ENCODE peak calls at places on chromosomes 3 and 15, in seven cellular contexts. B is body of pancreas, S is suprapubic skin, P is AG04449, U is fibroblast of lung, Y is endothelial cell, Z is omental fat pad. N is an unnamed sample.

GRCh38 chr15:55687792-55688191 is 55.2 kb downstream of the PRTG start:
- DNase-seq in B (no peak), S (no peak), P (no peak), U (no peak), Y (no peak), Z (no peak), N (no peak)

GRCh38 chr15:29128671-29129070 is 141.0 kb downstream of the NSMCE3 start:
- DNase-seq in B (no peak), S (no peak), P (no peak), U (no peak), Y (no peak), Z (no peak), N (peak; percentile 64)

GRCh38 chr3:121411554-121411953 is 134.2 kb downstream of the POLQ start:
- DNase-seq in B (no peak), S (no peak), P (no peak), U (peak; percentile 10), Y (no peak), Z (no peak), N (no peak)

GRCh38 chr3:175552929-175553328 is 693.8 kb downstream of the NAALADL2 start:
- DNase-seq in B (no peak), S (no peak), P (no peak), U (no peak), Y (no peak), Z (no peak), N (no peak)

GRCh38 chr3:10957976-10958749 is 34.4 kb upstream of the SLC6A1 start:
- DNase-seq in B (peak; percentile 17), S (no peak), P (no peak), U (peak; percentile 9), Y (no peak), Z (no peak), N (no peak)

GRCh38 chr15:70127797-70128756 is 30.4 kb upstream of the TLE3 start:
- DNase-seq in B (no peak), S (no peak), P (no peak), U (no peak), Y (no peak), Z (no peak), N (no peak)

GRCh38 chr3:26068890-26069289 is 279.0 kb downstream of the OXSM start:
- DNase-seq in B (no peak), S (no peak), P (no peak), U (no peak), Y (no peak), Z (no peak), N (no peak)

GRCh38 chr15:64010719-64011118 is 35.6 kb downstream of the DAPK2 start:
- DNase-seq in B (peak; percentile 87), S (no peak), P (no peak), U (peak; percentile 92), Y (no peak), Z (no peak), N (peak; percentile 72)

GRCh38 chr3:47117803-47118364 is 46.0 kb downstream of the SETD2 start:
- DNase-seq in B (no peak), S (no peak), P (no peak), U (peak; percentile 16), Y (no peak), Z (no peak), N (no peak)

GRCh38 chr3:1501396-1501795 is 408.6 kb downstream of the CNTN6 start:
- DNase-seq in B (no peak), S (no peak), P (no peak), U (no peak), Y (no peak), Z (no peak), N (no peak)

GRCh38 chr3:190615607-190616006 is 101.7 kb downstream of the IL1RAP start:
- DNase-seq in B (no peak), S (no peak), P (no peak), U (no peak), Y (no peak), Z (no peak), N (no peak)

GRCh38 chr3:188683032-188683491 is 488.7 kb upstream of the TPRG1 start:
- DNase-seq in B (peak; percentile 31), S (no peak), P (peak; percentile 91), U (peak; percentile 100), Y (no peak), Z (no peak), N (no peak)

GRCh38 chr3:129561619-129562248 is 18.8 kb downstream of the H1-8 start:
- DNase-seq in B (no peak), S (no peak), P (no peak), U (no peak), Y (no peak), Z (no peak), N (no peak)

GRCh38 chr3:107928084-107928445 is 162.8 kb downstream of the CD47 start:
- DNase-seq in B (no peak), S (no peak), P (no peak), U (peak; percentile 46), Y (no peak), Z (no peak), N (no peak)

GRCh38 chr3:102790742-102791141 is 355.9 kb downstream of the ZPLD1 start:
- DNase-seq in B (no peak), S (no peak), P (peak; percentile 78), U (peak; percentile 93), Y (no peak), Z (no peak), N (no peak)

GRCh38 chr15:88586401-88587162 is 34.6 kb upstream of the AEN start:
- DNase-seq in B (no peak), S (no peak), P (no peak), U (peak; percentile 42), Y (no peak), Z (no peak), N (no peak)

GRCh38 chr3:119748996-119749395 is 32.9 kb upstream of the NR1I2 start:
- DNase-seq in B (no peak), S (no peak), P (no peak), U (no peak), Y (no peak), Z (no peak), N (no peak)

GRCh38 chr3:24235121-24235520 is 259.5 kb downstream of the THRB start:
- DNase-seq in B (peak; percentile 14), S (no peak), P (no peak), U (peak; percentile 29), Y (no peak), Z (no peak), N (no peak)

GRCh38 chr3:45566205-45566604 is 28.3 kb upstream of the LIMD1 start:
- DNase-seq in B (peak; percentile 41), S (no peak), P (no peak), U (no peak), Y (no peak), Z (no peak), N (peak; percentile 52)

GRCh38 chr3:32709346-32709745 is 24.4 kb downstream of the CNOT10 start:
- DNase-seq in B (no peak), S (no peak), P (no peak), U (peak; percentile 12), Y (no peak), Z (no peak), N (no peak)

DNA sequence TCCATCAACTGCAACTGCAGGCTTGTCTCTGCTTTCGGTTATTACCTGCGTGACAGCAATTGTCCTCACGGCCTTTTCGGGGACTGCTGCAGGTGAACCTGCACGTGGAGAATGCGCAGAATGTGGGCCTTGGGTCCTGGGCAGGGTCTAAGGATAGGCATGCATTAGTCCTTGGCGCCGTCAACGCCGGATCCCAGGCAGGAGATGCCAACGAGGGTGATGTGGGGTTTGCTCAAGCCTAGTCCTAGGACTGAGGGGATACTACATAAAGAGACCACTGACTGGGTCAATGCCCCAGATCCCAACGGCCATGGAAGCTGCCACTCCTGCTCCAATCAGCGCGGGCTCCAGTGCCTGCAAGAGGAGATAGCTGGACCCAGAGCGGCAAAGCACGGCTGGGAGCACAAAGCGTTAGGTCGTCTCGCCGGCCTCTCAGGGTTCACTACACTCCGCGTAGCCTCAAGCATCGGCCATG is 448 bp upstream of the RBM15B start:
- DNase-seq in B (no peak), S (no peak), P (no peak), U (no peak), Y (no peak), Z (no peak), N (no peak)
- TF ChIP-seq CTCF in B (no peak), S (peak; percentile 59), P (no peak), U (peak; percentile 82), Y (peak; percentile 70), Z (no peak), N (no peak)

GRCh38 chr15:62059108-62059817 is 984 bp downstream of the VPS13C start:
- DNase-seq in B (no peak), S (no peak), P (no peak), U (no peak), Y (no peak), Z (no peak), N (no peak)

GRCh38 chr15:62059818-62060115 is 480 bp downstream of the VPS13C start:
- DNase-seq in B (peak; percentile 61), S (no peak), P (no peak), U (peak; percentile 45), Y (no peak), Z (no peak), N (no peak)

GRCh38 chr15:62060896-62061280 is 641 bp upstream of the VPS13C start:
- DNase-seq in B (no peak), S (no peak), P (no peak), U (no peak), Y (no peak), Z (no peak), N (no peak)

GRCh38 chr15:62058327-62059028 is 1.8 kb downstream of the VPS13C start:
- DNase-seq in B (no peak), S (no peak), P (no peak), U (no peak), Y (no peak), Z (no peak), N (no peak)

DNA sequence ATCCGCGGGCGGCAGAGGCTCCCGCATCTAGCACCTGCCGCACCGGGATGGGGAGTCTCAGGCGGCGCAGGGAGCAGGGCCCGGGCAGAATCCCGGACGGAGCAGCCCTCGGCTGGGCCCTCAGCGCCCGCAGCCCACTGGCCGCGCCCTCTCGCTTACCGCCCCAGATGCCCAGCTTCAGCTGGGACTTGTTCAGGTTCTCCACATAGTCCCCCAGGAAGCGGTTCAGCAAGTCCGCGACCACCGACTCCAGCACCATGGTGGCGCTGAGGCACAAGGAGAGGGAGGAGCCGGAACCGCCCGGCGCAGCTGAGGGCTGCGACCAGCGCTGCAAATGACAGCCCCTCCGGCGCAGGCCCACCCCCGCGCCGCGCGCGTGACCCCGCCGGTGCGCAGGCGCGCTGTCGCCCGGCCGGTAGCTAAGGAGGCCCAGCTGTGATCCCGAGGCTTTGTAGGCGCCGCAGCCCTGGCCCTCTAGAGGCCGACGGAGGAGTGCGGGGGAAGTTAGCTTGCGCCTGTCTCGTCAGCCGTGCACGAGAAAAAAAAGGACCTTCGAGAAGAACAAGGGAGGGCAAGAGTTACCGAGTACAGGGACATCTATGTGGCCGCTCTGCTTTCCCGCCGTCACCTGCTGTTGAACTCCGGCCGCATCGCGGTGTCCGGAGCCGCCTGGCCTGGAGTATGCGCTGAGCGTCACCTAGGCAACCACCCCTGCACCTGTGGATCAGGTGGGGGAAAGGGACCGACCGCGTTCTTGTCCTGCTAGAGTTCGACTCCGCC is at the start of gene VPS13C:
- DNase-seq in B (peak; percentile 96), S (peak; percentile 92), P (no peak), U (peak; percentile 87), Y (peak; percentile 95), Z (peak; percentile 57), N (peak; percentile 94)
- TF ChIP-seq CTCF in B (peak; percentile 95), S (peak; percentile 53), P (peak; percentile 94), U (peak; percentile 73), Y (peak; percentile 55), Z (no peak), N (peak; percentile 84)

GRCh38 chr3:84136425-84136824 is 822.4 kb upstream of the CADM2 start:
- DNase-seq in B (no peak), S (no peak), P (no peak), U (peak; percentile 2), Y (no peak), Z (no peak), N (no peak)
- TF ChIP-seq CTCF in B (no peak), S (no peak), P (no peak), U (peak; percentile 4), Y (no peak), Z (no peak), N (peak; percentile 73)

GRCh38 chr3:57112206-57112605 is 51.7 kb downstream of the SPATA12 start:
- DNase-seq in B (no peak), S (no peak), P (no peak), U (no peak), Y (no peak), Z (no peak), N (no peak)
- TF ChIP-seq CTCF in B (no peak), S (no peak), P (no peak), U (peak; percentile 22), Y (peak; percentile 35), Z (no peak), N (peak; percentile 66)